ENCODE peak calls at places on chromosome 4, in six cellular contexts. F, S, J, G, P and Q are unnamed samples. For H3K4me1, the result is how much of the 10 kb centered on the place peaks cover.

GRCh38 chr4:133059117-133059516 is 90.0 kb upstream of the PCDH10 start:
- DNase-seq in P (no peak), S (no peak), F (no peak), G (no peak), J (no peak), Q (no peak)

GRCh38 chr4:147714575-147715401 is 17.1 kb upstream of the ARHGAP10 start:
- DNase-seq in S (no peak), F (no peak), P (no peak), J (peak), G (peak), Q (no peak)

GRCh38 chr4:87038837-87039715 is 104.3 kb downstream of the AFF1 start:
- DNase-seq in P (peak), G (peak), J (peak), S (no peak), F (peak), Q (peak)

GRCh38 chr4:38785901-38786402 is 3.2 kb upstream of the TLR10 start:
- DNase-seq in S (no peak), G (peak), J (no peak), F (no peak), P (no peak), Q (no peak)

GRCh38 chr4:110084154-110084553 is 114.3 kb downstream of the ELOVL6 start:
- DNase-seq in J (no peak), S (no peak), P (no peak), G (no peak), F (no peak), Q (no peak)

GRCh38 chr4:183492791-183493221 is 12.1 kb upstream of the ING2 start:
- DNase-seq in P (no peak), J (no peak), G (no peak), S (no peak), F (no peak), Q (no peak)

GRCh38 chr4:156959298-156959702 is 12.3 kb downstream of the PDGFC start:
- DNase-seq in G (no peak), F (no peak), J (no peak), P (no peak), S (no peak), Q (no peak)

GRCh38 chr4:125187221-125187620 is 127.5 kb upstream of the FAT4 start:
- DNase-seq in S (no peak), F (no peak), P (no peak), G (no peak), J (no peak), Q (no peak)

GRCh38 chr4:137524642-137525384 is 7.5 kb downstream of the PCDH18 start:
- DNase-seq in S (no peak), G (no peak), J (no peak), P (no peak), F (no peak), Q (no peak)

GRCh38 chr4:40886931-40887330 is 137.2 kb downstream of the NSUN7 start:
- DNase-seq in F (no peak), J (no peak), S (no peak), P (no peak), G (no peak), Q (no peak)

GRCh38 chr4:138759508-138759907 is 256.1 kb upstream of the NOCT start:
- DNase-seq in F (no peak), J (no peak), S (no peak), P (no peak), G (no peak), Q (no peak)

GRCh38 chr4:140052050-140052449 is 101.9 kb downstream of the MAML3 start:
- DNase-seq in S (no peak), F (no peak), J (peak), P (no peak), G (peak), Q (no peak)

GRCh38 chr4:112523764-112524505 is 8.0 kb upstream of the NEUROG2 start:
- DNase-seq in S (no peak), J (no peak), F (peak), P (peak), G (peak), Q (no peak)

GRCh38 chr4:15012017-15012788 is 9.9 kb downstream of the CPEB2 start:
- DNase-seq in G (no peak), P (no peak), F (no peak), S (no peak), J (no peak), Q (no peak)

GRCh38 chr4:15011166-15011565 is 8.9 kb downstream of the CPEB2 start:
- DNase-seq in J (no peak), S (no peak), F (no peak), P (no peak), G (no peak), Q (no peak)

GRCh38 chr4:15013585-15013984 is 11.3 kb downstream of the CPEB2 start:
- DNase-seq in P (no peak), F (no peak), S (no peak), J (no peak), G (no peak), Q (no peak)

GRCh38 chr4:15018389-15018788 is 16.1 kb downstream of the CPEB2 start:
- DNase-seq in J (no peak), F (no peak), S (no peak), P (no peak), G (no peak), Q (no peak)

GRCh38 chr4:15015170-15015569 is 12.9 kb downstream of the CPEB2 start:
- DNase-seq in S (no peak), G (no peak), J (no peak), P (no peak), F (no peak), Q (no peak)
- H3K4me1 ChIP-seq in S (under half), G (under half), J (under half), P (under half), F (under half), Q (under half)

GRCh38 chr4:101284546-101284945 is 62.8 kb downstream of the PPP3CA start:
- DNase-seq in S (no peak), F (no peak), G (no peak), P (no peak), J (no peak), Q (no peak)

GRCh38 chr4:101288365-101289145 is 58.8 kb downstream of the PPP3CA start:
- DNase-seq in F (no peak), P (no peak), G (no peak), J (no peak), S (no peak), Q (no peak)

GRCh38 chr4:101287332-101287731 is 60.0 kb downstream of the PPP3CA start:
- DNase-seq in G (no peak), P (no peak), S (no peak), F (no peak), J (no peak), Q (no peak)

GRCh38 chr4:101285985-101286384 is 61.3 kb downstream of the PPP3CA start:
- DNase-seq in J (no peak), F (no peak), G (no peak), P (no peak), S (no peak), Q (no peak)

GRCh38 chr4:101286663-101287062 is 60.7 kb downstream of the PPP3CA start:
- DNase-seq in F (no peak), G (no peak), P (peak), J (no peak), S (no peak), Q (no peak)
- H3K4me1 ChIP-seq in F (under half), G (under half), P (under half), J (under half), S (under half), Q (under half)

GRCh38 chr4:16843831-16844508 is 54.5 kb downstream of the LDB2 start:
- DNase-seq in F (no peak), J (no peak), S (no peak), P (no peak), G (no peak), Q (no peak)
- H3K4me1 ChIP-seq in F (under half), J (under half), S (under half), P (under half), G (under half), Q (under half)

GRCh38 chr4:74110670-74111069 is 11.7 kb upstream of the CXCL2 start:
- DNase-seq in F (no peak), J (no peak), G (no peak), P (no peak), S (no peak), Q (no peak)
- H3K4me1 ChIP-seq in F (under half), J (under half), G (under half), P (under half), S (under half), Q (half or more)

DNA sequence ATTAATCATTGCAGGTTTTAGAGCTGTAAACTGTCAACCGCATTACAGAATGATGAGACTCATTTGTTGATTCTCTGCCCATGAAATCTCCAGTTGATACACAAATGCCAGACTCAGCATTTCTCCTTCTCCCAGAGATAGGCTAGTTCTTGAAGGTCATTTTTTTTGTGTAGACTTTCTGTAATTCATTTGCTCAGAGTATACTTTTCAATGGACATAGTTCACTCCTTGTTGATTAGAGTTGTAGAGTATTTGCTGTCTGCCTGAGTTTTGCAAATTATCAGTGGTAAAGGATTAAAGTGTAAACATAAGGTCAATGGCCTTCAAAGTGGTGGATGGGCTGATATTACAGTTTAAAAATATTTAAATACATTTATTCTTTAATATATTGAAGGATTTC is 15.2 kb upstream of the ALB start:
- DNase-seq in F (no peak), J (no peak), P (no peak), G (no peak), S (no peak), Q (no peak)
- H3K4me1 ChIP-seq in F (under half), J (under half), P (under half), G (under half), S (under half), Q (under half)

GRCh38 chr4:75907956-75908355 is 5.7 kb upstream of the PPEF2 start:
- DNase-seq in J (no peak), F (no peak), G (no peak), P (no peak), S (no peak), Q (no peak)

GRCh38 chr4:75904086-75904485 is 1.8 kb upstream of the PPEF2 start:
- DNase-seq in P (no peak), G (no peak), S (no peak), F (no peak), J (no peak), Q (no peak)

GRCh38 chr4:75898533-75898932 is 3.7 kb downstream of the PPEF2 start:
- DNase-seq in S (no peak), P (no peak), J (no peak), F (no peak), G (no peak), Q (no peak)

DNA sequence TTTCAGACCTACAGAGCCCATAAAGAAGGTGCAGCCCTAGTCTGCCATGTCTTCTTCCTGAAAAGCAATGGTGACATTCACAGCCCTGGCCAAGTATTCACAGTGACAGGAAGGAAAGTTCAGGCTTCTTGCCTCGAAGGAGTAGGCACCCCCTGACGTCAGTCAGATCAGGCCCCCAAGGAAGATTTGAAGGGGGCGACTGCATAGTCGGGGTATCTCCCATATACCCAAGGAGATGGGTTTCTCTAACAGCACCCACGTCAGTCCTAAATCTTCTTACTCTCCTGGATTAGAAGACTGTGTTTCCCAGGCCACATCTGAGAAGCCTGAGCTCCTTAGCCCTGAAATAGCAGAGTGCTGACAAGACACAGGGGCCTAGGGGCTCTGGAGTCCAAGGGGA is at the start of gene PPEF2:
- DNase-seq in G (no peak), F (no peak), J (no peak), S (no peak), P (no peak), Q (no peak)
- H3K4me1 ChIP-seq in G (under half), F (under half), J (under half), S (under half), P (under half), Q (under half)

GRCh38 chr4:37685211-37685725 is 908 bp downstream of the RELL1 start:
- DNase-seq in S (no peak), P (no peak), F (no peak), G (peak), J (no peak), Q (no peak)
- H3K4me1 ChIP-seq in S (under half), P (under half), F (under half), G (under half), J (under half), Q (under half)